ENCODE peak calls at places on chromosomes 16 and 17, in six cellular contexts. I is neuronal stem cell; L is CD8-positive, alpha-beta T cell; D is epithelial cell of esophagus; Y is stimulated activated CD4-positive, alpha-beta T cell treated with anti-CD3 and anti-CD28 coated beads, TNF-alpha, amount 100 ng/mL, for 1 hour; Q is amygdala. K is an unnamed sample.

GRCh38 chr16:4847774-4848587 is 700 bp downstream of the UBN1 start:
- DNase-seq in Q (no peak), Y (peak), I (peak), D (peak), L (no peak), K (no peak)

GRCh38 chr17:76421054-76421427 is 31.9 kb downstream of the UBE2O start:
- DNase-seq in D (no peak), Y (no peak), I (no peak), L (no peak), Q (no peak), K (no peak)

GRCh38 chr16:17371014-17371296 is 99.8 kb downstream of the XYLT1 start:
- DNase-seq in Q (no peak), I (no peak), D (no peak), L (no peak), Y (no peak), K (no peak)

GRCh38 chr17:77535435-77535834 is 394.7 kb downstream of the SEC14L1 start:
- DNase-seq in Y (no peak), L (no peak), D (no peak), I (no peak), Q (no peak), K (no peak)

GRCh38 chr17:27489045-27489715 is 32.9 kb downstream of the KSR1 start:
- DNase-seq in I (no peak), L (no peak), Q (no peak), Y (no peak), D (peak), K (no peak)

GRCh38 chr17:72677714-72678390 is 414.6 kb downstream of the SLC39A11 start:
- DNase-seq in Y (no peak), Q (no peak), D (no peak), L (no peak), I (no peak), K (no peak)

GRCh38 chr16:27762441-27762840 is 212.5 kb downstream of the KATNIP start:
- DNase-seq in L (no peak), D (no peak), I (no peak), Q (no peak), Y (no peak), K (no peak)

GRCh38 chr17:7922499-7923289 is 6.6 kb upstream of the RNF227 start:
- DNase-seq in D (peak), Y (peak), I (peak), Q (peak), L (peak), K (no peak)

GRCh38 chr16:46801428-46802049 is 29.4 kb downstream of the C16orf87 start:
- DNase-seq in Y (no peak), Q (no peak), D (peak), I (no peak), L (no peak), K (no peak)

GRCh38 chr17:19447085-19447583 is 36.1 kb downstream of the RNF112 start:
- DNase-seq in Q (peak), D (peak), I (peak), Y (peak), L (peak), K (peak)

GRCh38 chr16:67177743-67178699 is 5.7 kb downstream of the MATCAP1 start:
- DNase-seq in D (peak), I (no peak), Q (no peak), L (no peak), Y (no peak), K (peak)

GRCh38 chr17:28570716-28571254 is 539 bp downstream of the PIGS start:
- DNase-seq in I (no peak), Y (peak), Q (no peak), L (peak), D (peak), K (no peak)

GRCh38 chr17:79907855-79908254 is 68.6 kb upstream of the CBX4 start:
- DNase-seq in L (no peak), D (peak), Y (no peak), Q (no peak), I (no peak), K (no peak)

GRCh38 chr17:45146616-45147101 is 1.6 kb upstream of the HEXIM1 start:
- DNase-seq in D (no peak), Q (no peak), Y (no peak), L (no peak), I (no peak), K (no peak)

GRCh38 chr17:69637399-69638165 is 223.1 kb downstream of the MAP2K6 start:
- DNase-seq in Y (no peak), L (no peak), Q (no peak), D (no peak), I (no peak), K (no peak)

GRCh38 chr16:86079185-86079885 is 180.4 kb downstream of the IRF8 start:
- DNase-seq in D (no peak), Q (no peak), L (no peak), Y (no peak), I (no peak), K (no peak)